ENCODE peak calls at places on chromosome 22, in eight cellular contexts. E is fibroblast of the aortic adventitia, N is astrocyte of the cerebellum, W is A549, G is HCT116, H is AG10803, Y is kidney epithelial cell, X is DND-41. A is an unnamed sample.

GRCh38 chr22:30452861-30453260 is 19.0 kb downstream of the SEC14L3 start:
- DNase-seq in G (no peak), E (no peak), W (no peak), H (no peak), N (no peak), Y (no peak), X (no peak), A (no peak)

GRCh38 chr22:19696504-19697276 is 17.6 kb upstream of the SEPTIN5 start:
- DNase-seq in G (no peak), E (no peak), W (no peak), X (no peak), N (no peak), Y (no peak), H (no peak), A (no peak)

GRCh38 chr22:48765595-48765994 is 1062.1 kb downstream of the BRD1 start:
- DNase-seq in N (no peak), H (no peak), W (no peak), X (no peak), E (no peak), G (no peak), Y (no peak), A (no peak)

GRCh38 chr22:48889887-48890692 is 937.6 kb downstream of the BRD1 start:
- DNase-seq in X (no peak), H (no peak), E (no peak), N (no peak), G (no peak), W (no peak), Y (no peak), A (no peak)

GRCh38 chr22:32469799-32470212 is 4.8 kb upstream of the FBXO7 start:
- DNase-seq in X (no peak), Y (no peak), N (no peak), G (peak), E (peak), W (peak), H (peak), A (peak)

GRCh38 chr22:49193901-49194465 is 633.7 kb downstream of the BRD1 start:
- DNase-seq in Y (no peak), E (no peak), W (no peak), G (no peak), N (no peak), X (no peak), H (no peak), A (no peak)

GRCh38 chr22:29028468-29028867 is 33.2 kb downstream of the C22orf31 start:
- DNase-seq in G (no peak), X (no peak), W (no peak), E (no peak), Y (no peak), N (no peak), H (no peak), A (no peak)

GRCh38 chr22:40605676-40606250 is 30.8 kb downstream of the MRTFA start:
- DNase-seq in H (peak), X (no peak), Y (no peak), N (no peak), G (no peak), E (peak), W (no peak), A (no peak)

GRCh38 chr22:44261861-44262595 is 50.7 kb downstream of the SHISAL1 start:
- DNase-seq in X (no peak), Y (no peak), G (no peak), H (no peak), W (no peak), N (no peak), E (peak), A (peak)

GRCh38 chr22:45335021-45335818 is 25.5 kb downstream of the FAM118A start:
- DNase-seq in G (no peak), N (no peak), W (no peak), H (peak), X (no peak), E (no peak), Y (no peak), A (no peak)

GRCh38 chr22:49369726-49370717 is 457.7 kb downstream of the BRD1 start:
- DNase-seq in N (no peak), Y (no peak), G (no peak), X (no peak), H (no peak), E (no peak), W (no peak), A (no peak)

GRCh38 chr22:46251266-46251665 is 1.2 kb upstream of the CDPF1 start:
- DNase-seq in Y (no peak), H (peak), W (no peak), N (no peak), G (no peak), X (no peak), E (no peak), A (no peak)

GRCh38 chr22:47247609-47248240 is 485.3 kb downstream of the TBC1D22A start:
- DNase-seq in Y (no peak), H (no peak), G (no peak), N (no peak), W (no peak), E (no peak), X (no peak), A (no peak)

GRCh38 chr22:49548356-49549202 is 279.1 kb downstream of the BRD1 start:
- DNase-seq in E (no peak), W (no peak), X (no peak), Y (no peak), H (no peak), G (no peak), N (no peak), A (no peak)

GRCh38 chr22:19775496-19776325 is 15.1 kb downstream of the TBX1 start:
- DNase-seq in E (no peak), N (no peak), X (no peak), H (no peak), Y (no peak), W (no peak), G (no peak), A (no peak)

GRCh38 chr22:49349841-49350381 is 477.8 kb downstream of the BRD1 start:
- DNase-seq in X (no peak), H (no peak), E (no peak), Y (no peak), W (no peak), G (no peak), N (no peak), A (no peak)

GRCh38 chr22:19868773-19869471 is 14.2 kb upstream of the GNB1L start:
- DNase-seq in G (no peak), Y (no peak), E (no peak), H (no peak), W (no peak), X (peak), N (no peak), A (no peak)

GRCh38 chr22:19960491-19961200 is 19.0 kb upstream of the TXNRD2 start:
- DNase-seq in E (no peak), X (no peak), H (no peak), W (no peak), N (no peak), Y (no peak), G (no peak), A (no peak)

GRCh38 chr22:45518580-45518991 is 15.9 kb downstream of the FBLN1 start:
- DNase-seq in E (no peak), G (no peak), H (peak), X (no peak), W (no peak), Y (no peak), N (no peak), A (no peak)

GRCh38 chr22:45190473-45190872 is 26.7 kb downstream of the NUP50 start:
- DNase-seq in W (no peak), N (no peak), Y (no peak), G (no peak), E (no peak), H (no peak), X (no peak), A (no peak)

GRCh38 chr22:45242778-45243191 is 2.1 kb upstream of the KIAA0930 start:
- DNase-seq in E (no peak), H (no peak), Y (no peak), N (no peak), W (no peak), X (no peak), G (no peak), A (no peak)

GRCh38 chr22:29605236-29605850 is 1.9 kb downstream of the NF2 start:
- DNase-seq in X (no peak), E (no peak), Y (no peak), G (no peak), H (no peak), N (no peak), W (no peak), A (no peak)

GRCh38 chr22:43305806-43306205 is 37.4 kb downstream of the SCUBE1 start:
- DNase-seq in X (no peak), W (no peak), G (no peak), Y (no peak), N (no peak), H (no peak), E (no peak), A (no peak)

GRCh38 chr22:41367039-41367679 is 14.6 kb upstream of the TEF start:
- DNase-seq in G (peak), E (peak), N (peak), W (peak), H (peak), X (no peak), Y (peak), A (peak)

GRCh38 chr22:25111579-25112517 is 87.8 kb upstream of the CRYBB3 start:
- DNase-seq in G (no peak), E (no peak), X (no peak), N (no peak), H (no peak), W (no peak), Y (no peak), A (no peak)

GRCh38 chr22:47113880-47114415 is 351.5 kb downstream of the TBC1D22A start:
- DNase-seq in E (no peak), W (no peak), X (no peak), G (no peak), Y (no peak), H (no peak), N (no peak), A (no peak)

GRCh38 chr22:49964136-49964492 is 3.5 kb downstream of the PIM3 start:
- DNase-seq in N (no peak), Y (no peak), G (no peak), H (no peak), X (peak), W (no peak), E (no peak), A (no peak)

GRCh38 chr22:43681724-43682360 is 130.3 kb downstream of the EFCAB6 start:
- DNase-seq in X (no peak), G (no peak), W (no peak), Y (no peak), N (no peak), H (no peak), E (no peak), A (no peak)

GRCh38 chr22:37562049-37562784 is 1.9 kb downstream of the CDC42EP1 start:
- DNase-seq in X (no peak), W (no peak), G (no peak), N (no peak), H (no peak), E (no peak), Y (no peak), A (no peak)
- TF ChIP-seq CTCF in X (no peak), W (no peak), G (no peak), N (no peak), H (no peak), E (no peak), Y (no peak), A (no peak)

DNA sequence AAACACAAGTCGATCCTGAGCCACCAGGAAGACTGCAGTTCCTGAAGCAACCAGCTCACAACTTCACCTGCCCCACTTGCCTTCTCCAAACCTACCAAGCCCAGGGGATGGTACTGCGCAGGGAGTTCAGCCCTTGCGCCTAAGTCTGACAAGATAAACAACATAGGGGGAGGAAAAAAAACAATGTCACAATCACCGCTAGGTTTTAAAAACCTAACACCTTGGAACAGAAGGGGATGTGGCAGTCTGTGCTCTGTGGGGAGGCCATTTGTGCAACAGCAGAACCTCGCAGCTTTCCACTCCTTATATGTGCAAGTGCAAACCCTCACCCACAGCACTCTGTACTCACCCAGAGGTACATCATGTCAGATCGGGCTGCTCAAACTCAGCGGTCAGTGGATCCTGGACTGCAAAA is 134.2 kb downstream of the RBFOX2 start:
- DNase-seq in Y (no peak), W (no peak), E (no peak), H (no peak), N (no peak), X (no peak), G (no peak), A (no peak)
- TF ChIP-seq CTCF in Y (no peak), W (no peak), E (peak), H (no peak), N (no peak), X (no peak), G (no peak), A (no peak)

GRCh38 chr22:27175444-27175843 is 518.1 kb downstream of the MIAT start:
- DNase-seq in N (no peak), W (no peak), G (no peak), X (no peak), E (no peak), Y (no peak), H (no peak), A (no peak)
- TF ChIP-seq CTCF in N (no peak), W (no peak), G (no peak), X (no peak), E (no peak), Y (no peak), H (no peak), A (no peak)

GRCh38 chr22:17792289-17792688 is 18.0 kb upstream of the BID start:
- DNase-seq in E (no peak), X (no peak), N (no peak), Y (no peak), W (no peak), H (no peak), G (no peak), A (no peak)
- TF ChIP-seq CTCF in E (no peak), X (no peak), N (no peak), Y (peak), W (no peak), H (no peak), G (no peak), A (no peak)

DNA sequence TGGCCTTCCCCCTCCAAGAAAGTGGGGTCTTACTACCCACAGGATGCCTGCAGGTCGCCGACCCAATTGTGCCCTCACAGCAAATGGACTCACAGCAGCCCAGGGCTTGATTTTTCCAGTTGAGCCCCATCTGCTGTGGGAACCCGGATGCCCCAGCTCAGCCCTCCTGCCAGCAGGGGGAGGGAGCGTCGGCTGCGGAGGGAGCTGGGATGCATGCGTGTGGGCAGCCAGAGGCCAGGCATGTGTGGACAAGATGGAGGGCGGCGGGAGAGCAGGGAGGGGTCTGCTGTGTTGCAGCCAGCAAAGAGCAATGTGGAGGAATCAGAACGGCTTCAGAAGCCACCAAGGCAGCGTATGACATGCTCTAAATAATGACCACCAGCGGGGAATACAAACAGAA is 41.0 kb upstream of the EIF3D start:
- DNase-seq in H (peak), X (no peak), G (peak), N (no peak), E (peak), W (peak), Y (no peak), A (no peak)
- TF ChIP-seq CTCF in H (peak), X (no peak), G (peak), N (peak), E (peak), W (no peak), Y (peak), A (peak)

A was measured in AG09319.